ENCODE peak calls at places on chromosomes 11 and 22, in four cellular contexts. M, H, B and L are unnamed samples.

GRCh38 chr11:119519796-119520195 is 96.8 kb upstream of the THY1 start:
- DNase-seq in M (no peak), H (no peak), B (no peak), L (no peak)

GRCh38 chr11:46105902-46106301 is 15.4 kb downstream of the PHF21A start:
- DNase-seq in M (no peak), H (no peak), B (no peak), L (no peak)

GRCh38 chr22:28889625-28890024 is 6.3 kb downstream of the ZNRF3 start:
- DNase-seq in M (no peak), H (no peak), B (no peak), L (no peak)

GRCh38 chr11:27210509-27210908 is 152.5 kb downstream of the CCDC34 start:
- DNase-seq in M (no peak), H (no peak), B (no peak), L (no peak)

GRCh38 chr11:85628771-85629341 is 463 bp downstream of the TMEM126B start:
- DNase-seq in M (no peak), H (peak; percentile 9), B (peak; percentile 3), L (no peak)

GRCh38 chr11:86570020-86570419 is 102.4 kb downstream of the ME3 start:
- DNase-seq in M (no peak), H (no peak), B (peak; percentile 0), L (no peak)

GRCh38 chr22:25666308-25666707 is 75.7 kb upstream of the MYO18B start:
- DNase-seq in M (no peak), H (peak; percentile 95), B (no peak), L (peak; percentile 38)

GRCh38 chr11:123585206-123585605 is 69.2 kb downstream of the SCN3B start:
- DNase-seq in M (no peak), H (no peak), B (no peak), L (no peak)

GRCh38 chr22:44455151-44455962 is 42.7 kb downstream of the RTL6 start:
- DNase-seq in M (peak; percentile 29), H (no peak), B (no peak), L (no peak)

GRCh38 chr11:35412285-35412684 is 7.1 kb downstream of the SLC1A2 start:
- DNase-seq in M (no peak), H (no peak), B (peak; percentile 56), L (no peak)

GRCh38 chr11:2787816-2788750 is 88.3 kb upstream of the KCNQ1OT1 start:
- DNase-seq in M (no peak), H (peak; percentile 61), B (peak; percentile 53), L (peak; percentile 53)

GRCh38 chr22:44765571-44766285 is 13.4 kb downstream of the ARHGAP8 start:
- DNase-seq in M (no peak), H (no peak), B (no peak), L (no peak)

GRCh38 chr11:117572671-117573070 is 224.3 kb downstream of the DSCAML1 start:
- DNase-seq in M (no peak), H (no peak), B (no peak), L (no peak)

GRCh38 chr11:44680982-44681597 is 45.7 kb upstream of the TSPAN18 start:
- DNase-seq in M (no peak), H (no peak), B (no peak), L (peak; percentile 59)

GRCh38 chr22:34045311-34045710 is 125.0 kb upstream of the LARGE1 start:
- DNase-seq in M (no peak), H (no peak), B (no peak), L (no peak)

GRCh38 chr11:77547863-77548551 is 41.7 kb upstream of the AQP11 start:
- DNase-seq in M (peak; percentile 39), H (peak; percentile 56), B (peak; percentile 80), L (peak; percentile 80)

GRCh38 chr22:27732841-27733240 is 68.7 kb downstream of the MN1 start:
- DNase-seq in M (no peak), H (no peak), B (no peak), L (no peak)

GRCh38 chr11:132158091-132158490 is 787.7 kb downstream of the NTM start:
- DNase-seq in M (peak; percentile 0), H (no peak), B (peak; percentile 37), L (peak; percentile 71)

GRCh38 chr22:44574057-44574456 is 76.0 kb upstream of the RTL6 start:
- DNase-seq in M (peak; percentile 76), H (no peak), B (no peak), L (no peak)

GRCh38 chr11:76143274-76143673 is 63.0 kb downstream of the WNT11 start:
- DNase-seq in M (no peak), H (no peak), B (no peak), L (no peak)

GRCh38 chr11:36463781-36464180 is 46.3 kb downstream of the TRAF6 start:
- DNase-seq in M (no peak), H (no peak), B (no peak), L (no peak)

GRCh38 chr11:110345756-110346155 is 49.3 kb upstream of the RDX start:
- DNase-seq in M (no peak), H (peak; percentile 30), B (no peak), L (no peak)

GRCh38 chr11:23124996-23125395 is 264.7 kb upstream of the CCDC179 start:
- DNase-seq in M (no peak), H (peak; percentile 6), B (no peak), L (no peak)

GRCh38 chr11:17343907-17344306 is 7.7 kb upstream of the NCR3LG1 start:
- DNase-seq in M (no peak), H (no peak), B (no peak), L (no peak)

GRCh38 chr22:29795663-29796062 is 28.5 kb downstream of the UQCR10 start:
- DNase-seq in M (no peak), H (no peak), B (no peak), L (no peak)

GRCh38 chr11:26974068-26974790 is 19.7 kb upstream of the FIBIN start:
- DNase-seq in M (no peak), H (no peak), B (peak; percentile 8), L (no peak)

GRCh38 chr22:49826603-49827306 is 918 bp downstream of the BRD1 start:
- DNase-seq in M (no peak), H (no peak), B (peak; percentile 47), L (no peak)

GRCh38 chr11:124075841-124076571 is 34.9 kb upstream of the OR10G7 start:
- DNase-seq in M (no peak), H (no peak), B (no peak), L (peak; percentile 44)

GRCh38 chr11:24574461-24574860 is 77.6 kb downstream of the LUZP2 start:
- DNase-seq in M (no peak), H (no peak), B (no peak), L (no peak)

GRCh38 chr22:38412435-38413084 is 42.4 kb downstream of the KCNJ4 start:
- DNase-seq in M (peak; percentile 43), H (no peak), B (peak; percentile 34), L (peak; percentile 63)

GRCh38 chr11:24198458-24198857 is 298.4 kb upstream of the LUZP2 start:
- DNase-seq in M (no peak), H (no peak), B (no peak), L (no peak)

GRCh38 chr11:75190652-75191329 is 39.9 kb downstream of the SLCO2B1 start:
- DNase-seq in M (no peak), H (no peak), B (no peak), L (no peak)

GRCh38 chr11:79028214-79028613 is 412.6 kb downstream of the TENM4 start:
- DNase-seq in M (no peak), H (no peak), B (no peak), L (no peak)

GRCh38 chr22:21000987-21001600 is 824 bp downstream of the THAP7 start:
- DNase-seq in M (no peak), H (no peak), B (no peak), L (no peak)

GRCh38 chr22:21003782-21004181 is 1.9 kb upstream of the THAP7 start:
- DNase-seq in M (no peak), H (no peak), B (no peak), L (no peak)

GRCh38 chr22:21000215-21000986 is 1.5 kb downstream of the THAP7 start:
- DNase-seq in M (no peak), H (no peak), B (no peak), L (no peak)

GRCh38 chr22:20999350-21000214 is 2.3 kb downstream of the THAP7 start:
- DNase-seq in M (no peak), H (no peak), B (no peak), L (no peak)

GRCh38 chr22:21001601-21002325 is at the start of gene THAP7:
- DNase-seq in M (peak; percentile 87), H (peak; percentile 90), B (peak; percentile 97), L (peak; percentile 95)
- H2AFZ ChIP-seq in M (peak within 1 kb of the TSS; percentile 85), H (no peak within 1 kb of the TSS), B (peak within 1 kb of the TSS; percentile 81), L (no peak within 1 kb of the TSS)

GRCh38 chr22:32175751-32176644 is 16.9 kb upstream of the C22orf42 start:
- DNase-seq in M (no peak), H (no peak), B (peak; percentile 73), L (peak; percentile 69)
- H2AFZ ChIP-seq in M (no peak overlapping the region), H (no peak overlapping the region), B (peak overlapping the region; percentile 88), L (no peak overlapping the region)

GRCh38 chr11:62444835-62445234 is 26.0 kb downstream of the SCGB1A1 start:
- DNase-seq in M (no peak), H (no peak), B (no peak), L (no peak)

GRCh38 chr11:62446091-62446490 is 27.3 kb downstream of the SCGB1A1 start:
- DNase-seq in M (no peak), H (no peak), B (no peak), L (no peak)

GRCh38 chr11:62445314-62445740 is 26.5 kb downstream of the SCGB1A1 start:
- DNase-seq in M (no peak), H (no peak), B (no peak), L (no peak)

GRCh38 chr11:62443390-62444201 is 24.8 kb downstream of the SCGB1A1 start:
- DNase-seq in M (no peak), H (no peak), B (no peak), L (no peak)

GRCh38 chr11:62444271-62444833 is 25.5 kb downstream of the SCGB1A1 start:
- DNase-seq in M (no peak), H (no peak), B (peak; percentile 41), L (peak; percentile 36)
- H2AFZ ChIP-seq in M (no peak overlapping the region), H (no peak overlapping the region), B (peak overlapping the region; percentile 45), L (no peak overlapping the region)

GRCh38 chr11:125128450-125128849 is 17.0 kb upstream of the TMEM218 start:
- DNase-seq in M (no peak), H (no peak), B (no peak), L (no peak)
- H2AFZ ChIP-seq in M (no peak overlapping the region), H (no peak overlapping the region), B (no peak overlapping the region), L (no peak overlapping the region)

DNA sequence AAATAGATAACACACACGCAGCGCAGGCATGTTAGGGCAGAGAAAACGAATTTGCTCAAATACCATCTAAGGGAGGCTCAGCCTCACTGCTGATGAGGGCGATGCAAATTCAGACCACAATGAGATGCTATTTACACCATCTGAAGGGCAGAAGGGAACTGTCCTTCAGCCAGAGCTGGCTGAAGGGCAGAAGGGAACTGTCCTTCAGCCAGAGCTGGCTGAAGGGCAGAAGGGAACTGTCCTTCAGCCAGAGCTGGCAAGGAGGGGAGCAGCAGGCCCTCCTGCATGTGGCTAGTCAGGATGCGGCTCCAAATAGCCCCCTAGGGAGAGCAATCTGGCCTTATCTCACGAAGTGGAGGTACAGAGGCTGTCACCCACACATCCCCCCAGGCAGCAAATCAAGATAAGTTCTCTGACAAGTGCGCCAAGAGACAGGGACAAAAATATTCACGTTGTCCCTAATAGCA is 7.5 kb upstream of the SLC39A13 start:
- DNase-seq in M (no peak), H (no peak), B (peak; percentile 32), L (peak; percentile 26)
- H2AFZ ChIP-seq in M (no peak overlapping the region), H (no peak overlapping the region), B (no peak overlapping the region), L (no peak overlapping the region)